ENCODE peak calls at places on chromosomes 1 and 21, in four cellular contexts. Z is effector memory CD8-positive, alpha-beta T cell; H is stimulated activated naive B cell treated with anti-CD40 and anti-IgM and Interleukin-4, amounts not matched to agents 10 μg/mL and 1 μg/mL and 100 μg/mL, for 72 hours; V is B cell. I is an unnamed sample.
A peak's percentile ranks its signal among the peaks of the same experiment; 100 is the strongest.

GRCh38 chr1:19441048-19441447 is 44.3 kb downstream of the CAPZB start:
- ATAC-seq in Z (no peak), H (no peak), V (no peak), I (no peak)

GRCh38 chr1:91502138-91502881 is 1.7 kb downstream of the CDC7 start:
- ATAC-seq in Z (no peak), H (no peak), V (no peak), I (no peak)

GRCh38 chr1:218454700-218455282 is 109.7 kb downstream of the TGFB2 start:
- ATAC-seq in Z (no peak), H (no peak), V (no peak), I (no peak)

GRCh38 chr1:202130275-202130646 is 7.5 kb downstream of the GPR37L1 start:
- ATAC-seq in Z (no peak), H (peak; percentile 6), V (no peak), I (peak; percentile 7)

GRCh38 chr1:198556969-198557368 is 16.5 kb upstream of the ATP6V1G3 start:
- ATAC-seq in Z (peak; percentile 94), H (peak; percentile 99), V (peak; percentile 90), I (peak; percentile 69)

GRCh38 chr1:90000934-90001676 is 6.2 kb downstream of the ZNF326 start:
- ATAC-seq in Z (peak; percentile 68), H (peak; percentile 76), V (peak; percentile 14), I (no peak)

GRCh38 chr1:22089134-22089571 is 36.6 kb downstream of the CDC42 start:
- ATAC-seq in Z (peak; percentile 28), H (peak; percentile 38), V (no peak), I (no peak)

GRCh38 chr1:55611123-55611522 is 396.0 kb upstream of the USP24 start:
- ATAC-seq in Z (no peak), H (no peak), V (no peak), I (no peak)

GRCh38 chr1:100539836-100540536 is 2.0 kb downstream of the GPR88 start:
- ATAC-seq in Z (peak; percentile 38), H (peak; percentile 10), V (no peak), I (peak; percentile 31)

GRCh38 chr1:170032531-170033295 is 41.8 kb downstream of the KIFAP3 start:
- ATAC-seq in Z (no peak), H (no peak), V (no peak), I (no peak)

GRCh38 chr21:31846690-31847089 is 26.1 kb upstream of the HUNK start:
- ATAC-seq in Z (no peak), H (no peak), V (no peak), I (no peak)

GRCh38 chr1:245933431-245934042 is 573.5 kb downstream of the SMYD3 start:
- ATAC-seq in Z (no peak), H (no peak), V (no peak), I (no peak)

GRCh38 chr1:71502026-71502425 is 421.2 kb upstream of the ZRANB2 start:
- ATAC-seq in Z (no peak), H (no peak), V (no peak), I (no peak)

GRCh38 chr1:1431845-1432565 is 3.5 kb upstream of the VWA1 start:
- ATAC-seq in Z (no peak), H (no peak), V (no peak), I (no peak)

GRCh38 chr1:92583821-92584760 is 97.4 kb upstream of the GFI1 start:
- ATAC-seq in Z (peak; percentile 96), H (peak; percentile 84), V (no peak), I (no peak)

GRCh38 chr21:9738527-9738926 is 782.9 kb upstream of the TPTE start:
- ATAC-seq in Z (no peak), H (peak; percentile 24), V (no peak), I (peak; percentile 9)

GRCh38 chr1:230863449-230863848 is 4.9 kb downstream of the C1orf198 start:
- ATAC-seq in Z (no peak), H (no peak), V (no peak), I (peak; percentile 97)

GRCh38 chr1:67978988-67979516 is 71.4 kb downstream of the DIRAS3 start:
- ATAC-seq in Z (no peak), H (no peak), V (no peak), I (peak; percentile 71)

GRCh38 chr21:34833465-34833864 is 164.7 kb downstream of the CLIC6 start:
- ATAC-seq in Z (no peak), H (no peak), V (no peak), I (no peak)

GRCh38 chr1:182281541-182281940 is 110.0 kb downstream of the GLUL start:
- ATAC-seq in Z (no peak), H (no peak), V (no peak), I (no peak)

GRCh38 chr1:158150512-158150911 is 30.2 kb upstream of the CD1D start:
- ATAC-seq in Z (no peak), H (peak; percentile 61), V (no peak), I (no peak)

GRCh38 chr1:233607252-233608119 is 6.4 kb upstream of the KCNK1 start:
- ATAC-seq in Z (no peak), H (no peak), V (no peak), I (peak; percentile 62)

I was measured in esophagus mucosa.